ENCODE peak calls at places on chromosomes 16 and 17, in four cellular contexts. G is endothelial cell, L is GM04504, M is NCI-H460. X is an unnamed sample.

GRCh38 chr16:47392114-47392513 is 68.7 kb downstream of the ITFG1 start:
- DNase-seq in G (no peak), M (no peak), L (no peak), X (no peak)

GRCh38 chr17:39755550-39756375 is 18.0 kb downstream of the GRB7 start:
- DNase-seq in G (no peak), M (no peak), L (no peak), X (no peak)

GRCh38 chr16:27999687-28000086 is 63.8 kb downstream of the GSG1L start:
- DNase-seq in M (no peak), G (no peak), L (no peak), X (no peak)

GRCh38 chr17:57090560-57091185 is 5.6 kb downstream of the AKAP1 start:
- DNase-seq in L (no peak), M (no peak), G (no peak), X (no peak)

GRCh38 chr17:35607239-35607817 is 20.2 kb downstream of the AP2B1 start:
- DNase-seq in M (no peak), G (no peak), L (no peak), X (no peak)

GRCh38 chr17:80422276-80422675 is 7.3 kb downstream of the ENDOV start:
- DNase-seq in L (no peak), M (no peak), G (no peak), X (no peak)

GRCh38 chr17:11871773-11872172 is 125.5 kb downstream of the ZNF18 start:
- DNase-seq in G (no peak), M (no peak), L (no peak), X (no peak)

GRCh38 chr17:10394201-10394887 is 21.5 kb upstream of the MYH13 start:
- DNase-seq in L (no peak), G (no peak), M (no peak), X (no peak)

GRCh38 chr17:1764274-1764673 is 2.4 kb downstream of the SERPINF1 start:
- DNase-seq in M (no peak), G (no peak), L (peak; percentile 76), X (peak; percentile 75)

GRCh38 chr17:41939044-41939695 is 8.8 kb downstream of the ODAD4 start:
- DNase-seq in L (no peak), G (no peak), M (no peak), X (no peak)

GRCh38 chr17:72419866-72420774 is 299.3 kb downstream of the SOX9 start:
- DNase-seq in M (no peak), G (no peak), L (no peak), X (no peak)

GRCh38 chr17:44045493-44045892 is 21.0 kb downstream of the LSM12 start:
- DNase-seq in M (no peak), G (no peak), L (no peak), X (no peak)

GRCh38 chr16:66154801-66155200 is 211.7 kb upstream of the CDH5 start:
- DNase-seq in M (no peak), G (no peak), L (no peak), X (no peak)

GRCh38 chr17:27239046-27239445 is 54.9 kb upstream of the WSB1 start:
- DNase-seq in G (no peak), M (no peak), L (no peak), X (no peak)

GRCh38 chr16:25031132-25031440 is 15.9 kb upstream of the ARHGAP17 start:
- DNase-seq in M (no peak), G (no peak), L (no peak), X (no peak)

GRCh38 chr16:3235856-3236669 is 1.1 kb upstream of the ZNF200 start:
- DNase-seq in G (peak; percentile 8), L (no peak), M (no peak), X (no peak)

GRCh38 chr16:69725480-69726312 is 664 bp downstream of the NQO1 start:
- DNase-seq in M (no peak), G (no peak), L (no peak), X (no peak)

GRCh38 chr16:68086336-68086821 is 1.2 kb downstream of the NFATC3 start:
- DNase-seq in G (no peak), M (no peak), L (no peak), X (no peak)

X was measured in AG04450.